ENCODE peak calls at places on chromosomes 11 and 22, in ten cellular contexts. J, P, N, Y, H, A, S, G, B and I are unnamed samples.

GRCh38 chr11:45042560-45042959 is 91.9 kb upstream of the TP53I11 start:
- DNase-seq in A (no peak), J (no peak), N (peak), P (no peak), B (no peak), S (no peak), Y (no peak), G (no peak), H (peak), I (no peak)

GRCh38 chr11:8080069-8080670 is 841 bp upstream of the TUB start:
- DNase-seq in J (no peak), P (no peak), B (no peak), S (no peak), Y (no peak), N (no peak), G (no peak), A (no peak), H (no peak), I (no peak)

GRCh38 chr22:25572708-25573161 is 8.3 kb downstream of the GRK3 start:
- DNase-seq in A (no peak), S (no peak), N (no peak), P (no peak), B (no peak), H (no peak), J (no peak), G (no peak), Y (no peak), I (no peak)

GRCh38 chr11:97722065-97722464 is 1298.7 kb upstream of the CNTN5 start:
- DNase-seq in B (no peak), P (no peak), S (peak), Y (peak), A (peak), H (peak), J (no peak), G (no peak), N (peak), I (peak)

GRCh38 chr22:35947794-35948425 is 80.7 kb downstream of the RBFOX2 start:
- DNase-seq in B (no peak), J (peak), H (peak), G (no peak), P (no peak), A (no peak), N (peak), Y (peak), S (no peak), I (no peak)

GRCh38 chr11:126433989-126434949 is 78.8 kb downstream of the ST3GAL4 start:
- DNase-seq in G (no peak), S (no peak), N (no peak), A (no peak), H (no peak), J (no peak), B (no peak), P (no peak), Y (no peak), I (no peak)

GRCh38 chr11:69752890-69753289 is 22.3 kb downstream of the FGF4 start:
- DNase-seq in J (no peak), B (no peak), A (no peak), Y (no peak), P (no peak), G (no peak), N (no peak), H (no peak), S (no peak), I (no peak)

GRCh38 chr11:114625294-114625693 is 29.7 kb upstream of the NXPE4 start:
- DNase-seq in P (no peak), S (no peak), G (no peak), J (no peak), H (no peak), N (no peak), B (no peak), A (no peak), Y (no peak), I (no peak)

GRCh38 chr11:65278351-65278750 is 16.6 kb downstream of the POLA2 start:
- DNase-seq in Y (no peak), J (no peak), A (peak), G (no peak), N (no peak), B (no peak), S (no peak), P (no peak), H (no peak), I (no peak)

GRCh38 chr11:102194257-102194656 is 84.0 kb downstream of the YAP1 start:
- DNase-seq in B (no peak), G (no peak), P (no peak), J (no peak), S (no peak), N (no peak), A (no peak), Y (no peak), H (no peak), I (no peak)

GRCh38 chr11:2096001-2096918 is 42.9 kb downstream of the IGF2 start:
- DNase-seq in H (no peak), G (no peak), A (peak), J (peak), N (no peak), S (no peak), B (no peak), P (no peak), Y (no peak), I (no peak)
- H3K4me3 ChIP-seq in H (no peak), G (peak), A (no peak), J (no peak), N (no peak), S (no peak), B (no peak), P (no peak), Y (no peak), I (no peak)

DNA sequence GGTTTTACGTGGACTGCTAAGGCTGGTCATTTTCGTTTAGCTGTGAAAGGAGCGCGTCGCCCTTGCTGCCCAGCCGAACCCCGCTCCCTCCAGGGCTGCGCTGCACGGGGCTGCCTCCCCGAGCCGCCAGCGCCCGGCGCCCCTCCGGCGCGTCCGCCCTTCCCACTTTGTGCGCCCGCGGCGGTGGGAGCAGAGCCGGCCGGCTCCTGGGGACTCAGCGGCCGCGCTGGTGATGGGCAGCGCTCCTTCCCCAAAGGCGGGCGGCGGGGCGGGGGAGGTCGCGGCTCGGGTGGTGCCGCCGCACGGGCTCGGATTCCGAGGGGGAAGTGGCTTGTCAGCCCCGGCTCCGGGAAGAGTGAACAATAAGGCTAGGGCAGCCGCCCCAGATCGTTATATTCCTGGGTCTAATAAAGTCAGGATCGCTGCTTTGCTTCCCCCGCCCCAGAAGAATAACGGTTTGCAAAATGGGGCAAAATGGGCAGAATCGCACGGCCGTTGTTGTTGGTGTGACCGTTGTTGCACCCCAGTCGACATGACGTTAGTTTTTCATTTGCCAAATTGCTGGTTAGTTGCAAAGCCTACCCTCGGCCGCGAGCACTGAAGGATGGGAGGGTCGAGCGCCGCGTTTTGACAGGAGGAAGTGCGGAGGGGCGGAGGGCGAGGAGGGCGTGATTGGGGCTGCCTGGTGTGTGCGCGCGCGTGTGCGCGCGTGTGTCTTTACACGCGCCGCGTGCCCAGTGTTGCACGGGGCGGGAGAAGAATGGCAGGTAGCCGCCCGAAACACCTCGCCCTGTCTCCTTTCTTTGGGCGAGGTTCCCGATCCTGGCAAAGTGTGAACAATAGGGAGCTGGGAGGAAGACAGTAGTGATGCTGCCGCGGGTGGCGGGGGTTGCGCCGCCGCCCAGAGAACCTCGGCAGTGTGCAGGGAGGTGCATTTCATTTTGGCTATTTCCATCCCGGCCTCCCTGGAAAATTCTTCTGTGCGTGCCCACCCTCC is 829 bp downstream of the NCAM1 start:
- DNase-seq in G (peak), A (no peak), Y (no peak), H (no peak), P (peak), B (no peak), J (peak), N (no peak), S (no peak), I (no peak)
- TF ChIP-seq CTCF in G (no peak), A (no peak), Y (no peak), H (no peak), P (no peak), B (no peak), J (no peak), N (no peak), S (no peak), I (no peak)

GRCh38 chr22:37229805-37230672 is 14.0 kb downstream of the RAC2 start:
- DNase-seq in J (peak), B (peak), S (peak), G (peak), A (no peak), Y (no peak), N (peak), H (peak), P (no peak), I (no peak)
- H3K4me3 ChIP-seq in J (no peak), B (no peak), S (no peak), G (no peak), A (no peak), Y (no peak), N (no peak), H (no peak), P (no peak), I (no peak)

GRCh38 chr11:119830400-119830799 is 101.4 kb upstream of the NECTIN1 start:
- DNase-seq in A (no peak), H (no peak), Y (no peak), B (no peak), J (no peak), S (no peak), G (no peak), N (no peak), P (no peak), I (no peak)

GRCh38 chr11:119832536-119832935 is 103.5 kb upstream of the NECTIN1 start:
- DNase-seq in Y (no peak), P (peak), G (no peak), J (peak), N (peak), H (no peak), B (peak), S (no peak), A (no peak), I (no peak)

GRCh38 chr11:119829407-119829806 is 100.4 kb upstream of the NECTIN1 start:
- DNase-seq in Y (no peak), S (no peak), G (no peak), N (no peak), H (no peak), J (no peak), B (no peak), A (no peak), P (no peak), I (no peak)

GRCh38 chr11:119831011-119831410 is 102.0 kb upstream of the NECTIN1 start:
- DNase-seq in Y (no peak), G (no peak), S (no peak), N (no peak), H (no peak), P (no peak), A (no peak), J (no peak), B (no peak), I (no peak)

GRCh38 chr11:119832132-119832531 is 103.1 kb upstream of the NECTIN1 start:
- DNase-seq in H (no peak), P (no peak), J (no peak), S (no peak), Y (no peak), B (no peak), G (no peak), N (no peak), A (no peak), I (no peak)
- TF ChIP-seq CTCF in H (no peak), P (no peak), J (no peak), S (no peak), Y (no peak), B (no peak), G (no peak), N (no peak), A (no peak), I (no peak)

GRCh38 chr11:30853470-30853869 is 267.3 kb upstream of the MPPED2 start:
- DNase-seq in H (no peak), J (no peak), N (no peak), A (no peak), Y (no peak), G (no peak), B (no peak), S (no peak), P (no peak), I (no peak)
- H3K4me3 ChIP-seq in H (no peak), J (no peak), N (no peak), A (no peak), Y (no peak), G (no peak), B (no peak), S (no peak), P (no peak), I (no peak)

GRCh38 chr22:48553694-48554308 is 1273.9 kb downstream of the BRD1 start:
- DNase-seq in J (no peak), Y (no peak), N (no peak), H (no peak), A (no peak), P (no peak), G (no peak), S (no peak), B (no peak), I (no peak)

GRCh38 chr22:48556751-48557150 is 1270.9 kb downstream of the BRD1 start:
- DNase-seq in P (no peak), S (no peak), B (no peak), Y (no peak), N (no peak), G (no peak), A (no peak), H (no peak), J (no peak), I (no peak)

GRCh38 chr22:48554893-48555552 is 1272.7 kb downstream of the BRD1 start:
- DNase-seq in G (no peak), J (no peak), B (no peak), A (no peak), S (no peak), N (peak), P (no peak), Y (no peak), H (no peak), I (no peak)

GRCh38 chr22:48557473-48557872 is 1270.2 kb downstream of the BRD1 start:
- DNase-seq in J (no peak), H (no peak), S (no peak), N (no peak), B (no peak), Y (no peak), A (no peak), P (no peak), G (no peak), I (no peak)

DNA sequence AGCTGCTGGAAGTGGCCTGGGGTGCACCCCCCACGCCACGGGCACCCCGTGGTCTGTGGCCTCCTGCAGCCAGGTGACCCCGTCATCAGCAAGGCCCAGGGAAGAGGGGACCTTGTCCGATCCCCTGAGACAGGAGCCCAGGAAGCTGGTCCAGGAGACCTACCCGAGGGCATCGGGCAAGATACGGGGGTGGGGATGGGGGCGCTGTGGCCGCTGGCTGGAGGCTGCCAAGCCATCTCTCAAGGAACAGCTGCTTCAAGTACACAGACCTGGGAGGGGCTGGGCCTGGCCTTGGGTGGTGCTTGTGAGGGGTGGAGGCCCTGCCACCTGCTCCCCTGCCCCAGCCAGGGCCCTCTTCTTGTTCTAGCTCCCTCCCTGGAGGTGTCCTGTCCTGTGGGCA is 1272.1 kb downstream of the BRD1 start:
- DNase-seq in G (no peak), S (no peak), J (no peak), A (no peak), Y (no peak), H (no peak), N (no peak), P (no peak), B (no peak), I (no peak)
- TF ChIP-seq CTCF in G (no peak), S (no peak), J (no peak), A (no peak), Y (no peak), H (no peak), N (no peak), P (no peak), B (no peak), I (no peak)